ENCODE peak calls at places on chromosomes 12 and 14, in ten cellular contexts. R is mesothelial cell of epicardium; Z is cardiac fibroblast; G is lung; F is CD4-positive, alpha-beta T cell; Y is stimulated activated CD8-positive, alpha-beta memory T cell treated with anti-CD3 and anti-CD28 coated beads, Interleukin-7, amount 100 ng/mL, for 24 hours; P is CD8-positive, alpha-beta memory T cell; H is activated CD8-positive, alpha-beta memory T cell treated with anti-CD3 and anti-CD28 coated beads for 48 hours; U is NCI-H1092 treated with DMSO at 0.1 percent for 48 hours; B is ACHN. M is an unnamed sample.

GRCh38 chr14:65961004-65961403 is 525.2 kb upstream of the CCDC196 start:
- DNase-seq in B (peak; percentile 57), Y (peak; percentile 77), G (peak; percentile 41), P (peak; percentile 69), F (peak; percentile 50), R (no peak), U (no peak), Z (peak; percentile 72), H (peak; percentile 62), M (peak; percentile 74)

GRCh38 chr12:24054411-24054810 is 104.9 kb upstream of the SOX5 start:
- DNase-seq in Z (no peak), H (no peak), G (no peak), B (no peak), P (no peak), R (no peak), F (no peak), U (no peak), Y (no peak), M (no peak)

GRCh38 chr12:42442328-42442759 is 116.4 kb downstream of the PPHLN1 start:
- DNase-seq in B (no peak), U (no peak), Y (no peak), F (no peak), G (no peak), H (no peak), P (no peak), R (no peak), Z (no peak), M (no peak)

GRCh38 chr12:19234171-19234704 is 104.7 kb downstream of the PLEKHA5 start:
- DNase-seq in Y (no peak), R (no peak), U (peak; percentile 13), H (no peak), Z (peak; percentile 55), B (no peak), P (no peak), F (no peak), G (no peak), M (no peak)

GRCh38 chr12:50182461-50182860 is 15.3 kb upstream of the CERS5 start:
- DNase-seq in R (no peak), U (no peak), F (no peak), B (peak; percentile 42), G (no peak), Y (no peak), Z (no peak), P (no peak), H (no peak), M (no peak)

GRCh38 chr12:104692335-104693218 is 235.8 kb downstream of the CHST11 start:
- DNase-seq in U (no peak), G (no peak), F (no peak), H (no peak), R (no peak), P (no peak), Z (no peak), B (no peak), Y (no peak), M (no peak)

GRCh38 chr12:101857043-101857558 is 20.3 kb upstream of the DRAM1 start:
- DNase-seq in G (no peak), B (peak; percentile 72), U (no peak), P (no peak), R (no peak), H (no peak), Z (peak; percentile 91), F (no peak), Y (no peak), M (no peak)

GRCh38 chr12:92408072-92408900 is 262.6 kb upstream of the BTG1 start:
- DNase-seq in B (peak; percentile 54), H (no peak), Y (no peak), Z (peak; percentile 47), P (peak; percentile 59), U (peak; percentile 17), R (no peak), G (peak; percentile 51), F (no peak), M (no peak)

GRCh38 chr14:24952851-24953666 is 96.9 kb downstream of the STXBP6 start:
- DNase-seq in B (no peak), U (no peak), F (no peak), Z (no peak), H (no peak), P (no peak), G (no peak), Y (no peak), R (no peak), M (no peak)

GRCh38 chr12:32535260-32535999 is 136.1 kb downstream of the FGD4 start:
- DNase-seq in F (no peak), G (peak; percentile 81), B (peak; percentile 81), H (no peak), Z (peak; percentile 84), P (no peak), Y (no peak), R (peak; percentile 36), U (peak; percentile 86), M (no peak)

GRCh38 chr12:77830952-77831351 is 258 bp downstream of the NAV3 start:
- DNase-seq in U (no peak), H (no peak), P (no peak), F (no peak), G (no peak), Z (peak; percentile 47), B (no peak), R (no peak), Y (no peak), M (no peak)

GRCh38 chr12:91383106-91383505 is 200.5 kb upstream of the DCN start:
- DNase-seq in P (no peak), R (no peak), G (no peak), H (no peak), Z (peak; percentile 16), U (no peak), Y (no peak), B (no peak), F (no peak), M (no peak)

GRCh38 chr14:61476737-61477410 is 155.5 kb downstream of the PRKCH start:
- DNase-seq in U (no peak), H (no peak), P (peak; percentile 83), Y (no peak), F (peak; percentile 18), Z (peak; percentile 99), R (no peak), B (no peak), G (peak; percentile 56), M (peak; percentile 47)

GRCh38 chr12:41023836-41024235 is 164.3 kb upstream of the PDZRN4 start:
- DNase-seq in U (no peak), P (no peak), Z (no peak), Y (no peak), H (no peak), F (no peak), R (no peak), G (no peak), B (no peak), M (no peak)